ENCODE peak calls at places on chromosomes 12 and 14, in six cellular contexts. I is adipocyte, U is small intestine, T is neural progenitor cell, L is tibial artery, N is lower leg skin. O is an unnamed sample.

GRCh38 chr14:68190032-68190431 is 370.5 kb downstream of the RAD51B start:
- DNase-seq in I (no peak), U (no peak), T (no peak), L (no peak), N (no peak), O (no peak)

GRCh38 chr12:49232940-49233841 is 31.7 kb upstream of the TUBA1C start:
- DNase-seq in I (peak), U (peak), T (peak), L (peak), N (peak), O (no peak)

GRCh38 chr14:48890333-48890732 is 695.8 kb downstream of the RPS29 start:
- DNase-seq in I (no peak), U (no peak), T (no peak), L (no peak), N (no peak), O (no peak)

GRCh38 chr12:54891717-54892478 is 37.6 kb downstream of the MUCL1 start:
- DNase-seq in I (no peak), U (peak), T (no peak), L (no peak), N (no peak), O (no peak)

GRCh38 chr12:989751-990278 is 1.2 kb upstream of the ERC1 start:
- DNase-seq in I (peak), U (peak), T (peak), L (peak), N (no peak), O (peak)

GRCh38 chr12:131486831-131487230 is 224.1 kb upstream of the SFSWAP start:
- DNase-seq in I (no peak), U (no peak), T (no peak), L (no peak), N (no peak), O (no peak)

GRCh38 chr14:72608391-72609204 is 285.3 kb downstream of the DPF3 start:
- DNase-seq in I (peak), U (no peak), T (no peak), L (no peak), N (no peak), O (peak)

GRCh38 chr14:100538566-100539318 is 48.5 kb downstream of the BEGAIN start:
- DNase-seq in I (no peak), U (no peak), T (no peak), L (peak), N (no peak), O (no peak)

GRCh38 chr12:33813536-33813935 is 208.8 kb upstream of the ALG10 start:
- DNase-seq in I (no peak), U (no peak), T (no peak), L (no peak), N (no peak), O (no peak)

GRCh38 chr14:58638231-58639205 is 756 bp downstream of the DACT1 start:
- DNase-seq in I (peak), U (peak), T (peak), L (no peak), N (no peak), O (peak)

GRCh38 chr14:105299654-105300541 is 903 bp downstream of the BRF1 start:
- DNase-seq in I (no peak), U (no peak), T (no peak), L (no peak), N (peak), O (peak)

GRCh38 chr12:60106207-60106606 is 510.4 kb downstream of the SLC16A7 start:
- DNase-seq in I (peak), U (no peak), T (no peak), L (no peak), N (no peak), O (no peak)

GRCh38 chr14:81517798-81518398 is 15.8 kb downstream of the SEL1L start:
- DNase-seq in I (peak), U (no peak), T (no peak), L (peak), N (no peak), O (peak)

GRCh38 chr12:24997970-24998582 is 49.2 kb upstream of the BCAT1 start:
- DNase-seq in I (peak), U (no peak), T (no peak), L (no peak), N (no peak), O (peak)

DNA sequence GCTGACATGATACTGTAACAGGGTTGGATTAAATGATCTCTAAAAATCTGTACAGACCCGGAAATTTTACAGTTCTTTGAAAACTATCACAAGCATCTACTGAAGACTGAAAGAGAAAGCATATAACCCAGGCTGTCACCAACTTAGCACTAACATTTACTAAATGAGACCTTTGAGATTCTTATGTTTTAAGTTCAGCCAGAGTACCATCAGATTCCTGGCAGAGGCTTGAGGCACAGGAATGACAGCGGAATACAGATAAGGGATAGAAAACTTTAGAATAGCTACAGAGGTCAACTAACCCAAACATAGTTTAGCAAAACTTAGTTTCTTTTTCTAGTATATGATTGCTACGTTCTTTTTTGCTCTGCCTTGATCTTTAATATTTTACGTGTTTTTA is 91.6 kb upstream of the FERMT2 start:
- DNase-seq in I (peak), U (no peak), T (no peak), L (no peak), N (no peak), O (no peak)
- H3K4me3 ChIP-seq in I (peak), U (no peak), T (no peak), L (no peak), N (no peak), O (no peak)

GRCh38 chr14:103206023-103206481 is 82.8 kb downstream of the TNFAIP2 start:
- DNase-seq in I (peak), U (no peak), T (no peak), L (no peak), N (no peak), O (no peak)
- H3K4me3 ChIP-seq in I (peak), U (no peak), T (no peak), L (peak), N (no peak), O (peak)

DNA sequence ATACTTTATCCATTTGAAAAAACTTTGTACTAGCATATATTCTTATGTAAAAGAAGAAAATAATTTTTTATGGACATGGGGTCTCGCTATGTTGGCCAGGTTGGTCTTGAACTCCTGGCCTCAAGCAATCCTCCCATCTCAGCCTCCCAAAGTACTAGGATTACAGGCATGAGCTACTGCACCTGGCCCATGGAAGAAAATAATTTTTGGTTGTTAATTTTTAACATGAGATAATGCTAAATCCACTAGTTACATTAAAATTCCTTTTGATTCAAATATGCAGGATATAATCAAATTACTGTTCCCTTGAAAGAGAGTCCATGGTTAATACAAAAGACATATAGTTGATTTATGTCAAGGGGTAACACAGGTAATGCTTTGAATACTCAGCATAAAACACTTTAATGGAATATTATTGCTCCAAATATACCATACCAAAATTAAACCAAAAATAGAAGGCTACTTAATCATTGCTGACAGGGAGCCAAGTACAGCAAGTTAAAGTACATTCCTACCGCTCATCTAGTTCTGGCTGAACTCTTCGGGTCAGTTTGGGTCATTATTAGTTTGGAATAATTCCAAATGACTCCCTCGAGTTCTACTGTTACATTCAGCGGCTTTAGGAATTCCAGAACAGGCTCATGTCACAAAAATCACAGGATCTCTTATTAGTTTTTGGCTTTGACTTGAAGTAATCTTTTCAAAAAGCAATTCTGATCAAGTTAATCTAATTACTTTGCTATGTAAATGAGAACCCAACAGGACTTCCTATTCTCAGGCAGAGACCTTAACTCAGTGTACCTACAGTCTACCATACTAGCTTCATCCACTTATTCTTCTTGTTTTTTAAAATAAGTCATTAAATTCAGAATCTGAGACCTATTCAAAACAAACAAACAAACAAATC is 6.1 kb downstream of the SOS2 start:
- DNase-seq in I (peak), U (peak), T (no peak), L (no peak), N (no peak), O (peak)
- H3K4me3 ChIP-seq in I (peak), U (no peak), T (no peak), L (no peak), N (no peak), O (no peak)

DNA sequence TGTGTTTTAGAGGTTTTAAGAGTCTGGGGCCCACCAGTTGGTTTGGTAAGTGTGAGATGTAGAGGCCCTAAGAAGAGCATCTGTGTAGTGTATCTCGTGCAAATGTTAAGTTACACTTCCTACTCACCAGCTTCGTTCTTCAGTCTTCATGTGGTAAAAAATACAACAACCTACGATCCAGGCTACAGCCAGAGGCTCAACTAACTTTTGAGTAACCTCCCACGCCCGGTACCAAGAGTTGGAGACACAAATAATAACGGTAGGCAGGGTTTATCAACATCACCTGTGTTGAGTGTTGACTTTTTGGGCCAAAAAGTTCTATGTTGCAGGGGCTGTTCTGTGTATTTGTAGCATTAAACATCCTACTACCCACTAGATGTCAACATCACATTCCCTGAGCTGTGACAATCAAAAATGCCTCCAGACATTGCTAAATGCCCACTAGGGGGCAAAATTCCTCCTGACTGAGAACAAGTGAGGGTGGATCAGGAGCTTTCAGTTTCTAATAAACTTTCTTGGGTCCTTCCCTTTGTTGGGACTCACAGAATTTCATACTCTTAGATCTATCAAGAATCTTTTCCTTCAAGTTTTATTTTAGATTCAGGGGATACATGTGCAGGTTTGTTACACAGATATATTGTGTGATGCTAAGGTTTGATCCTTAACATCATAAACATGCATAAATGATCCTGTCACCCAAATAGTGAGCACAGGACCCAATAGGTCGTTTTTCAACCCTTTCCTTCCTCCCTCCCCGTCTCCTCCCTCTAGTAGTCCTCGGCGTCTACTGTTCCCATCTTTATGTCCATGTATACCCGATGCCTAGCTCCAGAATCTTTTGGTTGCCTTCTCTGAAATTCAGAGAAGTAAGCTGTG is 94.7 kb downstream of the SLC2A13 start:
- DNase-seq in I (peak), U (peak), T (peak), L (peak), N (peak), O (peak)
- H3K4me3 ChIP-seq in I (peak), U (no peak), T (no peak), L (peak), N (no peak), O (peak)

GRCh38 chr14:71230897-71231296 is 323.6 kb downstream of the PCNX1 start:
- DNase-seq in I (no peak), U (no peak), T (no peak), L (no peak), N (no peak), O (no peak)

GRCh38 chr14:71231521-71232393 is 324.5 kb downstream of the PCNX1 start:
- DNase-seq in I (no peak), U (no peak), T (no peak), L (no peak), N (no peak), O (no peak)

GRCh38 chr14:71229875-71230274 is 322.6 kb downstream of the PCNX1 start:
- DNase-seq in I (no peak), U (no peak), T (no peak), L (no peak), N (no peak), O (no peak)

GRCh38 chr14:71235865-71236264 is 328.6 kb downstream of the PCNX1 start:
- DNase-seq in I (no peak), U (peak), T (peak), L (peak), N (peak), O (peak)

DNA sequence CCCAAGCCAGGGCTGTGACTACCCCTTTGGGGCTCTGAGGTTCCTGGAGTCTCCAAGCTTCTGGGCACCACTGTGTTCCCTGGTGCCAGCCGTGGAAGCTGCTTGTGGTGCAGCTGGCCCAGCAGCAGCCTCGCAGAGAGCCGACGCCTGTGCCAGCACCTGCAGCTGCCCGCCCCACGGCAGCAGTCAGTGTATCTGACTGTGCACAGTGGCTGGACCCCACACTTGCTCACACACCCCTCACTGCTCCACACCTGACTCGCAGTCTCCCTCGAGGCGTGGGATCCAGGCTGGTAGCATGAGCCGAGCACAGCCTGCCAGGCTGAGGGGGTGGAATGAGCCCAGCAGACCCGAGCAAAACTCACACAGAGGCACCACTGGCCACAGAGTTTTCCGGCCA is 325.2 kb downstream of the PCNX1 start:
- DNase-seq in I (no peak), U (no peak), T (no peak), L (no peak), N (no peak), O (no peak)
- H3K4me3 ChIP-seq in I (no peak), U (no peak), T (no peak), L (no peak), N (no peak), O (no peak)

DNA sequence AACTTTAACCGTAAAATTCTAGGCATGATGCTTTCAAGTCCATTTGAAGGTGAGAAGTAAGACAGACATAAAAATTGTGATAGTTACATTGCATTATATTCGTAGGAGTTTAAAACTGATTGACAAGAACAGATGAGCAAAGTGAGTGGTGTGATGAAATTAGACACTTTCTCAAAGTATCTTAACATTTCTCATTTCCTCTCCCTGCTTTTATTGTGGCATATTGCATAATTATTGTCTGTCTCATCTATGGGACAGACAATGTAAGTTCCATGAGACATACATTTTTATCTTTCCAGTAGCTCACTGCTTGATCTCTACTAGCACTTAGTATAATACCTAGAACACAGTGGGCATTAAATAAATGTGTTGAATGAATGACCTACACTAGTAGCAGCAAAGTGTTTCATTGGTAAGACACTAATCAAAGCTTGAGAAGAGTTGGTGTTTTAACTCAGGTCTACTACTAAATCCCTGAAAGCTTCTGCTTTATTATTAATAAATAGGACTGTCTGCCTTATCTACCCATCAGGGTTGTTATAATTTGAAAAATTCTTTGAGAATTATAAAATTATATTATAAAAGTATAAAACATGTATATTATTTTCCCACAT is 19.0 kb downstream of the A2M start:
- DNase-seq in I (no peak), U (no peak), T (no peak), L (no peak), N (no peak), O (no peak)
- H3K4me3 ChIP-seq in I (no peak), U (no peak), T (no peak), L (no peak), N (no peak), O (no peak)

GRCh38 chr12:52232916-52233461 is at the start of gene KRT7:
- DNase-seq in I (no peak), U (no peak), T (peak), L (no peak), N (no peak), O (no peak)

GRCh38 chr12:52231305-52232232 is 1.5 kb upstream of the KRT7 start:
- DNase-seq in I (no peak), U (no peak), T (no peak), L (no peak), N (no peak), O (no peak)

GRCh38 chr12:52233462-52234141 is 559 bp downstream of the KRT7 start:
- DNase-seq in I (no peak), U (no peak), T (peak), L (no peak), N (no peak), O (no peak)

GRCh38 chr12:52230364-52231281 is 2.4 kb upstream of the KRT7 start:
- DNase-seq in I (peak), U (no peak), T (peak), L (no peak), N (no peak), O (peak)

GRCh38 chr12:52232233-52232915 is 669 bp upstream of the KRT7 start:
- DNase-seq in I (no peak), U (no peak), T (peak), L (no peak), N (no peak), O (no peak)
- H3K4me3 ChIP-seq in I (peak), U (no peak), T (peak), L (no peak), N (no peak), O (no peak)

DNA sequence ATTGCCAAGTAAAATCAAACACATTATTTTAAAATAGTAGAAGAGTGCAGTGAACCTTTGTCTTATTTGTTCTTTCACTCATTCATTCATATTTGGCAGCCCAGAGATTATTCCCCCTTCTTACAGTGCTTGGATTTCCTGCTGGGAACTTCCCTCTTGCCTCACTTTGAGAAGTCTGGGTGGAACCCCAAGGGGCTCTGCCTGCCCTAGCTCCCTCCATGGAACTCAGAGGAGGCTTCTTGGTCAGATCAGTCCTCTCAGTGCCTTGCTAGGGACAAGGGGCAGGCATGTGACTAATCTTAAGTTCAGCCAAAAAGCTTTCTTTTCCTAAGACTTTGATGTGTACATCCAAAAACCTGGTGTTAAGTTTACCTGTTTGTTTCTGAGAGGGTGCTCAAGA is 84.7 kb upstream of the OVCH1 start:
- DNase-seq in I (peak), U (no peak), T (no peak), L (no peak), N (no peak), O (no peak)
- H3K4me3 ChIP-seq in I (no peak), U (no peak), T (no peak), L (no peak), N (no peak), O (no peak)